ENCODE peak calls at places on chromosomes 1 and 21, in nine cellular contexts. L, T, N, R, E, X, Z, V and M are unnamed samples.

GRCh38 chr1:39670689-39671088 is 1.2 kb downstream of the NT5C1A start:
- DNase-seq in T (no peak), L (no peak), X (no peak), V (no peak), R (no peak), Z (no peak), N (no peak), E (no peak), M (no peak)

GRCh38 chr1:45953934-45954333 is 150.5 kb downstream of the MAST2 start:
- DNase-seq in Z (no peak), E (no peak), R (no peak), L (peak), V (no peak), X (no peak), T (no peak), N (no peak), M (no peak)

GRCh38 chr1:180863158-180863775 is 49.4 kb upstream of the KIAA1614 start:
- DNase-seq in X (peak), N (peak), R (no peak), E (no peak), T (no peak), L (peak), Z (no peak), V (peak), M (no peak)

GRCh38 chr21:45593162-45594022 is 50.1 kb upstream of the PCBP3 start:
- DNase-seq in Z (peak), R (peak), L (no peak), X (no peak), T (no peak), E (no peak), N (peak), V (no peak), M (no peak)

GRCh38 chr1:216601427-216601751 is 121.8 kb downstream of the ESRRG start:
- DNase-seq in T (no peak), Z (no peak), R (no peak), E (no peak), N (no peak), L (no peak), V (no peak), X (no peak), M (no peak)

GRCh38 chr1:26408604-26409003 is 2.0 kb upstream of the LIN28A start:
- DNase-seq in Z (peak), V (peak), T (no peak), E (peak), X (peak), R (peak), L (peak), N (peak), M (peak)

GRCh38 chr21:38954450-38955059 is 148.8 kb downstream of the ETS2 start:
- DNase-seq in V (no peak), E (no peak), X (peak), N (no peak), T (no peak), L (no peak), Z (peak), R (no peak), M (no peak)

GRCh38 chr1:9503001-9503675 is 36.1 kb upstream of the SLC25A33 start:
- DNase-seq in E (no peak), R (no peak), L (no peak), X (peak), Z (no peak), V (no peak), T (no peak), N (no peak), M (no peak)

GRCh38 chr21:43866659-43867331 is 1.8 kb downstream of the AGPAT3 start:
- DNase-seq in R (peak), T (peak), E (no peak), N (peak), Z (peak), X (peak), L (no peak), V (peak), M (no peak)

GRCh38 chr1:17696417-17697301 is 58.5 kb upstream of the ACTL8 start:
- DNase-seq in N (peak), X (no peak), R (no peak), E (peak), L (peak), V (peak), Z (no peak), T (no peak), M (peak)

GRCh38 chr1:222736470-222736869 is 532 bp upstream of the FAM177B start:
- DNase-seq in V (no peak), N (no peak), T (no peak), L (no peak), Z (no peak), X (no peak), E (no peak), R (no peak), M (no peak)

GRCh38 chr1:175088523-175088922 is 20.9 kb downstream of the TNN start:
- DNase-seq in R (no peak), X (no peak), T (no peak), Z (no peak), V (no peak), N (no peak), L (no peak), E (no peak), M (no peak)

DNA sequence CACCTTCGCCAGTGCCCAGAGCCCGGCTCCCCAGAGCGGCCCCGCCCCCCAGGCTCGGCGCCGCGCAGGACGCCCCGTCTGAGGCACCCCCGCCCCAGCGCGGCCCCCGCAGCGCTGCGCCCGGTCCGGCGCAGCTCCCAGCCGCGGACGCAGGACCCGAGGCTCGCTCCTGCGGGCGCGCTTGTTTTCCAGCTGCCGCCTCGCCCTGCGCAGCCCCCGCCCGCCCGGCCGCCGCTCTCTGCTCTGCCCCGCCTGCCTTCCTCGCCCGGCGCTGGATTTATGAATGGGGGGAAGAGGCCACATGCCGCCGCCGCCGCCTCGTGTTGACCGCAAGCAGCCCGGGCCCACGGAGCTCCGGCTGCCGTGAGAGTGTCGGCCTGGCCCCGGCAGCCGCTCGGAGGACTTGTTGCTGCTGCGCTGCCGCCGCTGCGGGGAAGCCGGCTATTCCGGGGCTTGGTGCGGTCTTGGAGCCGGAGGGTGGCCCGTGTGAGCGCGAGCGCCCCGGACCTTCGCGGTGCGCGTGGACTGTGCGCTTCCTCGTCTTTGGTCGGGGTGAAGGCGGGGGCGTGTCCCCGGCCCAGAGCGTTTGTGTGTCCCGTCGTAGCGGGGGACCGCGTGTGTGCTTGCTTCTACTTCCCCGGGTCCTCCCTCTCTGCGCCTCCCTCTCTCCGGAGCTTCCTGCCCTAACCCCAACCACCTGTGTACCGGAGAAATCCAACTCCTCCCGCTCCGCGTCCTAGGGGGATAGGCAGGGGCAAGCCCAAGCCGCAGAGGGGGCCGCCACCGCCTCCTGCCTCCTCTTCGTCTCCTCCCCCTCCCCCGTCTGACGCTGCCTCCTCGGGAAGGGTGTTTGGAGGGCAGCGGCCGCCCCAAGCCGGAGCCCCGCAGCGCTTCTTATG is 739 bp downstream of the KCNC4 start:
- DNase-seq in E (peak), T (peak), R (peak), V (peak), N (peak), Z (peak), L (no peak), X (peak), M (peak)
- TF ChIP-seq POLR2A in E (no peak), T (no peak), R (no peak), V (no peak), N (no peak), Z (no peak), L (no peak), X (no peak), M (no peak)

GRCh38 chr1:205466612-205467236 is 10.9 kb upstream of the BLACAT1 start:
- DNase-seq in R (no peak), N (no peak), L (no peak), E (no peak), X (no peak), Z (no peak), V (no peak), T (no peak), M (no peak)
- TF ChIP-seq POLR2A in R (no peak), N (no peak), L (no peak), E (no peak), X (no peak), Z (no peak), V (no peak), T (no peak), M (no peak)

DNA sequence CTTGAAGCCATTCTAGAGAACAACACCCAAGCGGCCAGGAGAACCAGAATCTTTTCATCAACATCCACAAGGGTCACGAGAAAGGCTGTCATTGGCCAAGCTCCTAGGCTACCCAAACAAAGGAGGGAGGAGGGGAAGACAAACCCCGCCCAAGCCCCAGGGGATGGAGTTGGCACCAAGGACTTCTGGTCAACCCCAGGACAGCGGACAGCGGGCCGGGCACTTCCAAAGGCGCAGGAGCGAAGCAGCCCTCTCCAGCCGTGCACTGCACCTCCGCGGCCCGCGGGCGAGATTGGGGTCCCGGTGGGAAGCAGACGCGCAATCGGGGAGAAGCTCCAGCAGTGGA is at the start of gene CLIC6:
- DNase-seq in N (no peak), V (no peak), E (no peak), L (no peak), Z (no peak), X (no peak), R (no peak), T (no peak), M (no peak)
- TF ChIP-seq POLR2A in N (no peak), V (no peak), E (no peak), L (no peak), Z (no peak), X (no peak), R (no peak), T (no peak), M (no peak)

GRCh38 chr1:115767403-115767802 is 1.1 kb downstream of the CASQ2 start:
- DNase-seq in T (no peak), E (no peak), Z (no peak), V (no peak), N (no peak), R (no peak), L (no peak), X (no peak), M (no peak)

GRCh38 chr1:115771847-115772457 is 3.4 kb upstream of the CASQ2 start:
- DNase-seq in E (peak), T (peak), L (peak), X (peak), R (no peak), N (peak), Z (no peak), V (peak), M (peak)

GRCh38 chr1:115771094-115771846 is 2.8 kb upstream of the CASQ2 start:
- DNase-seq in T (no peak), X (peak), Z (no peak), L (no peak), V (no peak), E (no peak), R (no peak), N (no peak), M (no peak)

GRCh38 chr1:115765091-115765490 is 3.4 kb downstream of the CASQ2 start:
- DNase-seq in V (no peak), T (no peak), R (no peak), L (no peak), N (no peak), E (no peak), X (no peak), Z (no peak), M (no peak)

DNA sequence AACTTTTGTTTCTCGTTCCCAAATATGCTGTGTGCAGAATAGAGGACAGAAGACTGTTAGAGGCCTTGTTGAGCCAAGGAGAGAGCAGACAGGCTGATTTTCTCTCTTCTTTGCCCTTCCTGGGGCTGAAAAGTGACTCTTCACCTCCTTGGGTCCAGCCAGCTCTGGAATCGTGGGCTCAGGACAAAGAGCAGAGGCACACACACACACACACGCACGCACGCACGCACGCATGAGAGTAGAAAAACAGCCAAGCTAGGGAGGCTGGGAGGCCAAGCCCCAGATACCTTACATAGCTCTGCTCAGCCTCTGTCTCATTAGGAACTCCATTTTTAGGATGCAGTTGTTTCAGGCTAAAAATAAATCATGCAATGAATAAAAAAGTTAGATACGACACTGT is at the start of gene CASQ2:
- DNase-seq in X (no peak), L (no peak), V (no peak), T (no peak), E (no peak), R (no peak), N (no peak), Z (no peak), M (no peak)
- TF ChIP-seq POLR2A in X (no peak), L (no peak), V (no peak), T (no peak), E (no peak), R (no peak), N (no peak), Z (no peak), M (no peak)